ENCODE peak calls at places on chromosomes 7 and 10, in ten cellular contexts. T, D, Z, G, H, B, N, P, X and A are unnamed samples.

GRCh38 chr7:10308276-10308675 is 665.4 kb upstream of the PHF14 start:
- DNase-seq in T (no peak), D (no peak), Z (no peak), G (no peak), H (no peak), B (no peak), N (no peak), P (no peak), X (no peak), A (no peak)

GRCh38 chr7:93043393-93043985 is 74.3 kb downstream of the SAMD9 start:
- DNase-seq in T (peak), D (peak), Z (no peak), G (no peak), H (no peak), B (peak), N (no peak), P (no peak), X (no peak), A (no peak)

GRCh38 chr7:139813689-139814088 is 15.4 kb upstream of the TBXAS1 start:
- DNase-seq in T (no peak), D (no peak), Z (peak), G (no peak), H (no peak), B (no peak), N (no peak), P (no peak), X (no peak), A (no peak)

GRCh38 chr7:66247387-66248078 is 42.4 kb downstream of the TPST1 start:
- DNase-seq in T (no peak), D (peak), Z (no peak), G (no peak), H (no peak), B (no peak), N (no peak), P (no peak), X (no peak), A (no peak)

GRCh38 chr7:3159445-3159844 is 115.8 kb upstream of the CARD11 start:
- DNase-seq in T (no peak), D (no peak), Z (no peak), G (no peak), H (no peak), B (no peak), N (no peak), P (no peak), X (no peak), A (peak)

GRCh38 chr10:112307631-112308502 is 24.7 kb downstream of the TECTB start:
- DNase-seq in T (peak), D (peak), Z (peak), G (peak), H (peak), B (peak), N (no peak), P (no peak), X (no peak), A (peak)

GRCh38 chr7:27277628-27278027 is 35.0 kb downstream of the EVX1 start:
- DNase-seq in T (no peak), D (peak), Z (no peak), G (no peak), H (no peak), B (no peak), N (no peak), P (no peak), X (no peak), A (no peak)

GRCh38 chr10:29749150-29749549 is 114.4 kb upstream of the SVIL start:
- DNase-seq in T (peak), D (no peak), Z (no peak), G (no peak), H (no peak), B (no peak), N (no peak), P (no peak), X (no peak), A (no peak)

GRCh38 chr7:81433692-81434331 is 336.0 kb downstream of the HGF start:
- DNase-seq in T (no peak), D (peak), Z (no peak), G (no peak), H (no peak), B (no peak), N (no peak), P (no peak), X (no peak), A (no peak)

GRCh38 chr10:130863044-130863443 is 448.5 kb downstream of the TCERG1L start:
- DNase-seq in T (no peak), D (no peak), Z (no peak), G (no peak), H (no peak), B (no peak), N (no peak), P (no peak), X (no peak), A (no peak)

GRCh38 chr7:123729217-123729578 is 19.6 kb downstream of the WASL start:
- DNase-seq in T (no peak), D (no peak), Z (no peak), G (no peak), H (no peak), B (no peak), N (no peak), P (no peak), X (no peak), A (no peak)

GRCh38 chr7:108157606-108158330 is 27.6 kb upstream of the LAMB4 start:
- DNase-seq in T (no peak), D (peak), Z (no peak), G (no peak), H (no peak), B (no peak), N (no peak), P (no peak), X (no peak), A (no peak)

GRCh38 chr7:18414885-18415284 is 80.7 kb upstream of the HDAC9 start:
- DNase-seq in T (no peak), D (no peak), Z (no peak), G (no peak), H (no peak), B (no peak), N (no peak), P (no peak), X (no peak), A (no peak)